ENCODE peak calls at places on chromosomes 4 and X, in five cellular contexts. R is activated T-helper 1 cell treated with Interleukin-2 at 50 U/mL for 16 hours, Z is mesendoderm, U is AG04450, X is WERI-Rb-1. I is an unnamed sample.

GRCh38 chr4:154982187-154983047 is 201.3 kb downstream of the RBM46 start:
- DNase-seq in U (peak), X (peak), R (no peak), Z (peak), I (no peak)

GRCh38 chr4:57442834-57443291 is 332.7 kb upstream of the IGFBP7 start:
- DNase-seq in R (no peak), X (peak), Z (peak), U (no peak), I (no peak)

GRCh38 chr4:169615467-169616106 is 3.2 kb upstream of the NEK1 start:
- DNase-seq in U (no peak), Z (no peak), R (no peak), X (no peak), I (no peak)

GRCh38 chrX:40644821-40645358 is 2.5 kb downstream of the CXorf38 start:
- DNase-seq in X (no peak), R (peak), Z (peak), U (no peak), I (peak)

GRCh38 chr4:38177035-38177791 is 217.0 kb downstream of the PTTG2 start:
- DNase-seq in R (peak), X (no peak), U (no peak), Z (no peak), I (peak)

GRCh38 chr4:5126857-5127256 is 75.6 kb downstream of the STK32B start:
- DNase-seq in U (no peak), R (no peak), X (no peak), Z (no peak), I (no peak)

GRCh38 chrX:39605866-39606265 is 491.9 kb downstream of the BCOR start:
- DNase-seq in R (no peak), X (no peak), Z (no peak), U (no peak), I (no peak)

GRCh38 chrX:1384738-1385250 is 7.1 kb downstream of the SLC25A6 start:
- DNase-seq in R (no peak), Z (no peak), X (no peak), U (no peak), I (no peak)

GRCh38 chr4:4432341-4433125 is 45.6 kb downstream of the NSG1 start:
- DNase-seq in X (no peak), R (no peak), Z (no peak), U (no peak), I (no peak)

GRCh38 chr4:140980426-140981200 is 152.7 kb downstream of the RNF150 start:
- DNase-seq in Z (no peak), U (no peak), X (no peak), R (no peak), I (no peak)

GRCh38 chrX:74250574-74250973 is 53.4 kb upstream of the ZCCHC13 start:
- DNase-seq in U (no peak), R (no peak), Z (peak), X (no peak), I (no peak)

GRCh38 chr4:89737888-89738287 is 99.1 kb downstream of the SNCA start:
- DNase-seq in R (no peak), U (no peak), Z (no peak), X (no peak), I (no peak)

GRCh38 chr4:118557298-118557851 is 127.8 kb upstream of the METTL14 start:
- DNase-seq in Z (peak), R (no peak), U (no peak), X (no peak), I (no peak)

GRCh38 chrX:150567645-150568319 is 639 bp upstream of the MTM1 start:
- DNase-seq in Z (no peak), R (no peak), X (no peak), U (no peak), I (no peak)

I was measured in immature natural killer cell.